ENCODE peak calls at places on chromosome 15, in seven cellular contexts. One of them, this sample, is unnamed.

GRCh38 chr15:55712363-55712762 is 30.6 kb downstream of the PRTG start:
- DNase-seq in left lung: no peak
- DNase-seq in upper lobe of right lung: no peak
- DNase-seq in heart left ventricle: no peak
- DNase-seq in stomach: no peak
- DNase-seq in A549: no peak
- DNase-seq in ascending aorta: no peak
- DNase-seq in this sample: no peak

GRCh38 chr15:62365795-62366442 is 200.8 kb upstream of the C2CD4B start:
- DNase-seq in left lung: no peak
- DNase-seq in upper lobe of right lung: no peak
- DNase-seq in heart left ventricle: no peak
- DNase-seq in stomach: peak; percentile 65
- DNase-seq in A549: no peak
- DNase-seq in ascending aorta: no peak
- DNase-seq in this sample: peak; percentile 52

GRCh38 chr15:64809649-64810498 is 15.6 kb downstream of the PIF1 start:
- DNase-seq in left lung: peak; percentile 77
- DNase-seq in upper lobe of right lung: peak; percentile 86
- DNase-seq in heart left ventricle: peak; percentile 77
- DNase-seq in stomach: peak; percentile 84
- DNase-seq in A549: peak; percentile 78
- DNase-seq in ascending aorta: peak; percentile 85
- DNase-seq in this sample: peak; percentile 89

GRCh38 chr15:61530769-61531168 is 301.7 kb upstream of the RORA start:
- DNase-seq in left lung: no peak
- DNase-seq in upper lobe of right lung: no peak
- DNase-seq in heart left ventricle: no peak
- DNase-seq in stomach: no peak
- DNase-seq in A549: no peak
- DNase-seq in ascending aorta: no peak
- DNase-seq in this sample: peak; percentile 36

GRCh38 chr15:60840703-60841411 is 361.9 kb upstream of the ICE2 start:
- DNase-seq in left lung: no peak
- DNase-seq in upper lobe of right lung: no peak
- DNase-seq in heart left ventricle: no peak
- DNase-seq in stomach: no peak
- DNase-seq in A549: no peak
- DNase-seq in ascending aorta: no peak
- DNase-seq in this sample: no peak

GRCh38 chr15:56484284-56484683 is 19.3 kb upstream of the MNS1 start:
- DNase-seq in left lung: no peak
- DNase-seq in upper lobe of right lung: no peak
- DNase-seq in heart left ventricle: no peak
- DNase-seq in stomach: no peak
- DNase-seq in A549: no peak
- DNase-seq in ascending aorta: no peak
- DNase-seq in this sample: no peak

GRCh38 chr15:90497912-90498311 is 31.8 kb upstream of the CRTC3 start:
- DNase-seq in left lung: no peak
- DNase-seq in upper lobe of right lung: peak; percentile 66
- DNase-seq in heart left ventricle: no peak
- DNase-seq in stomach: no peak
- DNase-seq in A549: no peak
- DNase-seq in ascending aorta: no peak
- DNase-seq in this sample: no peak

GRCh38 chr15:92463826-92464225 is 70.1 kb downstream of the ST8SIA2 start:
- DNase-seq in left lung: no peak
- DNase-seq in upper lobe of right lung: no peak
- DNase-seq in heart left ventricle: no peak
- DNase-seq in stomach: no peak
- DNase-seq in A549: peak; percentile 10
- DNase-seq in ascending aorta: no peak
- DNase-seq in this sample: no peak

GRCh38 chr15:29451201-29451781 is 181.7 kb upstream of the NSMCE3 start:
- DNase-seq in left lung: no peak
- DNase-seq in upper lobe of right lung: no peak
- DNase-seq in heart left ventricle: no peak
- DNase-seq in stomach: no peak
- DNase-seq in A549: peak; percentile 44
- DNase-seq in ascending aorta: no peak
- DNase-seq in this sample: peak; percentile 18

GRCh38 chr15:57321973-57322601 is 54.2 kb upstream of the CGNL1 start:
- DNase-seq in left lung: no peak
- DNase-seq in upper lobe of right lung: no peak
- DNase-seq in heart left ventricle: no peak
- DNase-seq in stomach: no peak
- DNase-seq in A549: no peak
- DNase-seq in ascending aorta: no peak
- DNase-seq in this sample: no peak

GRCh38 chr15:70062321-70062956 is 35.3 kb downstream of the TLE3 start:
- DNase-seq in left lung: peak; percentile 53
- DNase-seq in upper lobe of right lung: peak; percentile 63
- DNase-seq in heart left ventricle: peak; percentile 69
- DNase-seq in stomach: peak; percentile 43
- DNase-seq in A549: no peak
- DNase-seq in ascending aorta: peak; percentile 77
- DNase-seq in this sample: peak; percentile 91

GRCh38 chr15:77528290-77528967 is 104.3 kb downstream of the LINGO1 start:
- DNase-seq in left lung: peak; percentile 12
- DNase-seq in upper lobe of right lung: peak; percentile 51
- DNase-seq in heart left ventricle: peak; percentile 24
- DNase-seq in stomach: no peak
- DNase-seq in A549: no peak
- DNase-seq in ascending aorta: no peak
- DNase-seq in this sample: no peak

GRCh38 chr15:49989498-49989897 is 129.5 kb downstream of the ATP8B4 start:
- DNase-seq in left lung: no peak
- DNase-seq in upper lobe of right lung: no peak
- DNase-seq in heart left ventricle: no peak
- DNase-seq in stomach: no peak
- DNase-seq in A549: no peak
- DNase-seq in ascending aorta: no peak
- DNase-seq in this sample: no peak

GRCh38 chr15:29736745-29737023 is 85.6 kb downstream of the TJP1 start:
- DNase-seq in left lung: no peak
- DNase-seq in upper lobe of right lung: no peak
- DNase-seq in heart left ventricle: peak; percentile 52
- DNase-seq in stomach: no peak
- DNase-seq in A549: peak; percentile 94
- DNase-seq in ascending aorta: no peak
- DNase-seq in this sample: no peak

GRCh38 chr15:40028853-40029252 is 10.1 kb downstream of the SRP14 start:
- DNase-seq in left lung: no peak
- DNase-seq in upper lobe of right lung: no peak
- DNase-seq in heart left ventricle: no peak
- DNase-seq in stomach: no peak
- DNase-seq in A549: no peak
- DNase-seq in ascending aorta: no peak
- DNase-seq in this sample: no peak

GRCh38 chr15:40032125-40032839 is 6.7 kb downstream of the SRP14 start:
- DNase-seq in left lung: no peak
- DNase-seq in upper lobe of right lung: no peak
- DNase-seq in heart left ventricle: peak; percentile 59
- DNase-seq in stomach: no peak
- DNase-seq in A549: no peak
- DNase-seq in ascending aorta: no peak
- DNase-seq in this sample: no peak

GRCh38 chr15:40028193-40028592 is 10.8 kb downstream of the SRP14 start:
- DNase-seq in left lung: no peak
- DNase-seq in upper lobe of right lung: no peak
- DNase-seq in heart left ventricle: no peak
- DNase-seq in stomach: no peak
- DNase-seq in A549: no peak
- DNase-seq in ascending aorta: no peak
- DNase-seq in this sample: no peak

GRCh38 chr15:40031300-40031699 is 7.7 kb downstream of the SRP14 start:
- DNase-seq in left lung: no peak
- DNase-seq in upper lobe of right lung: no peak
- DNase-seq in heart left ventricle: no peak
- DNase-seq in stomach: no peak
- DNase-seq in A549: no peak
- DNase-seq in ascending aorta: no peak
- DNase-seq in this sample: no peak

GRCh38 chr15:40029979-40030893 is 8.7 kb downstream of the SRP14 start:
- DNase-seq in left lung: no peak
- DNase-seq in upper lobe of right lung: no peak
- DNase-seq in heart left ventricle: no peak
- DNase-seq in stomach: no peak
- DNase-seq in A549: peak; percentile 30
- DNase-seq in ascending aorta: no peak
- DNase-seq in this sample: peak; percentile 45
- TF ChIP-seq CTCF in left lung: peak; percentile 29
- TF ChIP-seq CTCF in upper lobe of right lung: peak; percentile 48
- TF ChIP-seq CTCF in heart left ventricle: peak; percentile 52
- TF ChIP-seq CTCF in stomach: peak; percentile 30
- TF ChIP-seq CTCF in A549: peak; percentile 39
- TF ChIP-seq CTCF in ascending aorta: peak; percentile 42
- TF ChIP-seq CTCF in this sample: peak; percentile 80

GRCh38 chr15:44720460-44721185 is 9.3 kb downstream of the B2M start:
- DNase-seq in left lung: no peak
- DNase-seq in upper lobe of right lung: no peak
- DNase-seq in heart left ventricle: no peak
- DNase-seq in stomach: no peak
- DNase-seq in A549: no peak
- DNase-seq in ascending aorta: no peak
- DNase-seq in this sample: no peak
- H3K4me3 ChIP-seq in left lung: no peak overlapping the region
- H3K4me3 ChIP-seq in upper lobe of right lung: no peak overlapping the region
- H3K4me3 ChIP-seq in heart left ventricle: no peak overlapping the region
- H3K4me3 ChIP-seq in stomach: no peak overlapping the region
- H3K4me3 ChIP-seq in A549: no peak overlapping the region
- H3K4me3 ChIP-seq in ascending aorta: no peak overlapping the region
- H3K4me3 ChIP-seq in this sample: no peak overlapping the region

DNA sequence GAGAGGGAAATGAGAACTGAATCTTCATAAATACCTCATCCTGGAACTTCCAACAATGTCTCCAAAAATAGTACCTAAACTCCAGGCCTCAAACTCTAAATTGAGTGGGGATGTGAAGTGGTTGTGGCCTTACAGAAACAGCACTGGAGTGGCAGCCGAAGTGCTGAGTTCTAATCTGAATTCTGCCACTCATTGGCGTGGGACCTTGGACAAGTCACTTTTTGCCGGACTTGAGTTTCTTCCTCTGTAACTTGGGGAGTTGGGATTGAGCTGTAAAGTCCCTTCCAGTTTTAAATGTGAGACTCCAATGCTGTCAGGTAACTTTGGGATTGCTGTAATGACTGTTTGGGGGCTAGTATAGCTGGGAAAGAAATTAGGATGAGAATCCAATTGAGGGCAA is 10.1 kb upstream of the SRP14 start:
- DNase-seq in left lung: no peak
- DNase-seq in upper lobe of right lung: no peak
- DNase-seq in heart left ventricle: no peak
- DNase-seq in stomach: no peak
- DNase-seq in A549: no peak
- DNase-seq in ascending aorta: no peak
- DNase-seq in this sample: no peak
- H3K4me1 ChIP-seq in left lung: peaks cover 25% of the 10 kb centered on the region
- H3K4me1 ChIP-seq in upper lobe of right lung: peaks cover 44% of the 10 kb centered on the region
- H3K4me1 ChIP-seq in heart left ventricle: peaks cover 43% of the 10 kb centered on the region
- H3K4me1 ChIP-seq in stomach: peaks cover 43% of the 10 kb centered on the region
- H3K4me1 ChIP-seq in A549: peaks cover 47% of the 10 kb centered on the region
- H3K4me1 ChIP-seq in ascending aorta: peaks cover 10% of the 10 kb centered on the region
- H3K4me1 ChIP-seq in this sample: peaks cover 8% of the 10 kb centered on the region

DNA sequence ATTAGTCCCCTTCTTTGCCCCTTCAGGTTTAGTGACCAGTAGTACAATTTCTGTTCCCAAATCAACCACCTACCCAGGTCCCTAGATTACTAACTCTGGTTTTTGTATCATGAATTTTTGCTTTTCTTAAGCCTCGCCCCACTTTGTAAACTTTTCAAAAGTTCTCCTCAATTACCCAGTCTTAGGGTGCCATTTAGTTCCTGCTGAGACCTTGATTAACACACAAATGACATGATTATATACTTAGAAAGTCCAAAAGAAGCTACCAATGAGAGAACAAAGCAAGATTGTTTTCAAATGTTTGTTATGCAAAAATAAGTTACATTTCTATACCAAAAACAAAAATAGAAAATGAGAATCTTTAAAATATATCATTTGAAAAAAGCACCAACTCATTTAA is 594.4 kb downstream of the SQOR start:
- DNase-seq in left lung: no peak
- DNase-seq in upper lobe of right lung: no peak
- DNase-seq in heart left ventricle: no peak
- DNase-seq in stomach: no peak
- DNase-seq in A549: no peak
- DNase-seq in ascending aorta: no peak
- DNase-seq in this sample: no peak
- TF ChIP-seq CTCF in left lung: no peak
- TF ChIP-seq CTCF in upper lobe of right lung: no peak
- TF ChIP-seq CTCF in heart left ventricle: no peak
- TF ChIP-seq CTCF in stomach: no peak
- TF ChIP-seq CTCF in A549: no peak
- TF ChIP-seq CTCF in ascending aorta: no peak
- TF ChIP-seq CTCF in this sample: no peak

DNA sequence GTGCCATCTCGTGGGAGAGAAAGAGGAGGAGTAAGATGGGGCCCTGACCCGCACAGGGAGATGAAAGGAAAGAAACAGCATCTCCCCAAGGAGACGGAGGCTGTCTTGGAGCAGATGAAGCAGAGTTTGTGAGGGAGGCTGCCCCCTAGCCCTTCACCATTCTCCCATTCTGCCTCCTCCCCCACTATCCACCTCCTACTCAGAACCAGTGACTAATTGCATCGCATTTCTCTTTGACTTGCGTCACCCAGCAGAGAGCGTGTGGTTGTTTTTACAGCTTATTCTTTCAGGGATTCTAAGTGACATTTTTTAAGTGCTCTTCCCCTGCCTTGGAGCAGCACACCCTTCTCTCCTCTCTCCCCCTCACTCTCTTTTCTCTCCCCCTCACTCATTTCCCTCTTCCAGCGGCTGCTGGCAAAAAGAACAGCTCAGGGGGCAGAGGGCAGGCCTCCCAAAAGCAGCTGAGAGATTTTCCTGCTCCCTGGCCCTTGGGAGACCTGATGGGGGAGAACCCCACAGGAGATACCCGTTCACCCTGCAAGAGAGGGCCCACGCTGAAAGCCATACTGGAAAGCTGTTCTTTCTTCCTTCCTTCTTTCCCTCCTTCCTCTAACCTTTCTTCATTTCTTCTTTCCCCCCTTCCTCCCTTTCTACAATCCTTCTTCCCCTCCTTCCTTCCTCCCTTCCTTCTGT is 91.8 kb downstream of the MRPL46 start:
- DNase-seq in left lung: no peak
- DNase-seq in upper lobe of right lung: no peak
- DNase-seq in heart left ventricle: no peak
- DNase-seq in stomach: no peak
- DNase-seq in A549: peak; percentile 68
- DNase-seq in ascending aorta: no peak
- DNase-seq in this sample: no peak
- H3K4me3 ChIP-seq in left lung: no peak overlapping the region
- H3K4me3 ChIP-seq in upper lobe of right lung: no peak overlapping the region
- H3K4me3 ChIP-seq in heart left ventricle: no peak overlapping the region
- H3K4me3 ChIP-seq in stomach: no peak overlapping the region
- H3K4me3 ChIP-seq in A549: no peak overlapping the region
- H3K4me3 ChIP-seq in ascending aorta: no peak overlapping the region
- H3K4me3 ChIP-seq in this sample: no peak overlapping the region

This sample was measured in BE2C.